ENCODE peak calls at places on chromosomes 7 and 10, in six cellular contexts. X is GM23248, M is DND-41, F is fibroblast of lung, A is MM.1S, U is mammary epithelial cell. K is an unnamed sample.

GRCh38 chr10:69242037-69242843 is 22.1 kb downstream of the HKDC1 start:
- DNase-seq in X (no peak), M (no peak), F (no peak), A (no peak), U (no peak), K (peak)

GRCh38 chr10:128522551-128523289 is 396.5 kb upstream of the MKI67 start:
- DNase-seq in X (no peak), M (no peak), F (no peak), A (no peak), U (no peak), K (no peak)

GRCh38 chr7:116259156-116259555 is 48.8 kb downstream of the TES start:
- DNase-seq in X (no peak), M (no peak), F (no peak), A (no peak), U (no peak), K (peak)

GRCh38 chr7:24858108-24858977 is 101.1 kb upstream of the GSDME start:
- DNase-seq in X (no peak), M (no peak), F (no peak), A (no peak), U (no peak), K (no peak)

GRCh38 chr10:19845963-19846362 is 29.7 kb downstream of the PLXDC2 start:
- DNase-seq in X (peak), M (no peak), F (no peak), A (no peak), U (peak), K (peak)

GRCh38 chr7:16071246-16071857 is 350.0 kb downstream of the CRPPA start:
- DNase-seq in X (peak), M (peak), F (peak), A (peak), U (peak), K (peak)

GRCh38 chr7:24917510-24918239 is 62.3 kb downstream of the OSBPL3 start:
- DNase-seq in X (peak), M (no peak), F (peak), A (peak), U (peak), K (peak)

GRCh38 chr10:103186128-103186527 is 6.9 kb downstream of the NT5C2 start:
- DNase-seq in X (no peak), M (no peak), F (peak), A (no peak), U (no peak), K (no peak)

GRCh38 chr7:148348466-148348865 is 242.1 kb upstream of the C7orf33 start:
- DNase-seq in X (no peak), M (no peak), F (no peak), A (no peak), U (no peak), K (no peak)

GRCh38 chr7:51261950-51262795 is 54.4 kb downstream of the COBL start:
- DNase-seq in X (no peak), M (no peak), F (no peak), A (no peak), U (no peak), K (no peak)

GRCh38 chr7:2864999-2865670 is 21.0 kb upstream of the GNA12 start:
- DNase-seq in X (peak), M (peak), F (peak), A (peak), U (peak), K (peak)

GRCh38 chr10:57696641-57697040 is 571.1 kb downstream of the IPMK start:
- DNase-seq in X (peak), M (no peak), F (peak), A (no peak), U (peak), K (peak)

GRCh38 chr7:27099224-27099838 is 3.2 kb downstream of the HOXA2 start:
- DNase-seq in X (no peak), M (no peak), F (peak), A (no peak), U (peak), K (peak)

GRCh38 chr7:135900186-135900585 is 77.0 kb downstream of the MTPN start:
- DNase-seq in X (no peak), M (no peak), F (peak), A (no peak), U (no peak), K (no peak)

GRCh38 chr10:129039406-129040345 is 427.4 kb upstream of the MGMT start:
- DNase-seq in X (no peak), M (no peak), F (no peak), A (no peak), U (no peak), K (no peak)

GRCh38 chr10:37733822-37734221 is 123.6 kb downstream of the ZNF248 start:
- DNase-seq in X (no peak), M (no peak), F (no peak), A (no peak), U (no peak), K (no peak)

GRCh38 chr10:21398549-21399345 is 126.7 kb downstream of the SKIDA1 start:
- DNase-seq in X (peak), M (no peak), F (peak), A (no peak), U (peak), K (peak)

GRCh38 chr7:34211003-34211402 is 305.7 kb downstream of the BMPER start:
- DNase-seq in X (no peak), M (no peak), F (no peak), A (no peak), U (no peak), K (no peak)

GRCh38 chr10:52486840-52487611 is 172.9 kb downstream of the DKK1 start:
- DNase-seq in X (peak), M (no peak), F (peak), A (peak), U (peak), K (peak)

GRCh38 chr10:95832216-95833037 is 75.3 kb upstream of the CC2D2B start:
- DNase-seq in X (no peak), M (no peak), F (no peak), A (no peak), U (no peak), K (no peak)

GRCh38 chr7:39741942-39742623 is 118.7 kb downstream of the RALA start:
- DNase-seq in X (peak), M (peak), F (peak), A (peak), U (peak), K (peak)

GRCh38 chr7:121755818-121756501 is 117.0 kb upstream of the PTPRZ1 start:
- DNase-seq in X (no peak), M (no peak), F (no peak), A (no peak), U (no peak), K (no peak)

GRCh38 chr7:21200513-21200912 is 227.4 kb upstream of the SP4 start:
- DNase-seq in X (no peak), M (no peak), F (no peak), A (no peak), U (no peak), K (no peak)

GRCh38 chr7:143367972-143368371 is 5.5 kb upstream of the FAM131B start:
- DNase-seq in X (peak), M (no peak), F (no peak), A (no peak), U (peak), K (no peak)
- TF ChIP-seq EZH2 in X (no peak), M (no peak), F (no peak), A (no peak), U (no peak), K (no peak)

GRCh38 chr10:44306147-44306710 is 78.7 kb downstream of the CXCL12 start:
- DNase-seq in X (peak), M (no peak), F (peak), A (no peak), U (no peak), K (peak)
- H2AFZ ChIP-seq in X (no peak), M (no peak), F (no peak), A (no peak), U (no peak), K (no peak)

GRCh38 chr10:97883092-97883485 is 33.4 kb downstream of the GOLGA7B start:
- DNase-seq in X (no peak), M (no peak), F (no peak), A (no peak), U (no peak), K (no peak)
- H3K9ac ChIP-seq in X (no peak), M (no peak), F (no peak), A (no peak), U (no peak), K (peak)

GRCh38 chr10:97200616-97201015 is 14.9 kb upstream of the SLIT1 start:
- DNase-seq in X (no peak), M (peak), F (no peak), A (no peak), U (no peak), K (no peak)

GRCh38 chr10:97197030-97197500 is 11.3 kb upstream of the SLIT1 start:
- DNase-seq in X (peak), M (no peak), F (no peak), A (no peak), U (no peak), K (no peak)

GRCh38 chr10:97196213-97197029 is 10.7 kb upstream of the SLIT1 start:
- DNase-seq in X (peak), M (peak), F (peak), A (peak), U (peak), K (peak)

GRCh38 chr10:97192952-97193435 is 7.2 kb upstream of the SLIT1 start:
- DNase-seq in X (no peak), M (no peak), F (no peak), A (no peak), U (no peak), K (no peak)

GRCh38 chr10:97195654-97196212 is 10.0 kb upstream of the SLIT1 start:
- DNase-seq in X (no peak), M (peak), F (no peak), A (no peak), U (no peak), K (no peak)
- TF ChIP-seq EZH2 in X (no peak), M (no peak), F (no peak), A (no peak), U (no peak), K (no peak)

GRCh38 chr7:94441138-94441537 is 46.4 kb downstream of the COL1A2 start:
- DNase-seq in X (no peak), M (no peak), F (no peak), A (no peak), U (no peak), K (no peak)
- H2AFZ ChIP-seq in X (no peak), M (no peak), F (no peak), A (no peak), U (no peak), K (no peak)

GRCh38 chr7:130899071-130899451 is 165.1 kb upstream of the KLF14 start:
- DNase-seq in X (no peak), M (no peak), F (no peak), A (no peak), U (no peak), K (no peak)
- H3K9ac ChIP-seq in X (peak), M (no peak), F (no peak), A (no peak), U (no peak), K (peak)

DNA sequence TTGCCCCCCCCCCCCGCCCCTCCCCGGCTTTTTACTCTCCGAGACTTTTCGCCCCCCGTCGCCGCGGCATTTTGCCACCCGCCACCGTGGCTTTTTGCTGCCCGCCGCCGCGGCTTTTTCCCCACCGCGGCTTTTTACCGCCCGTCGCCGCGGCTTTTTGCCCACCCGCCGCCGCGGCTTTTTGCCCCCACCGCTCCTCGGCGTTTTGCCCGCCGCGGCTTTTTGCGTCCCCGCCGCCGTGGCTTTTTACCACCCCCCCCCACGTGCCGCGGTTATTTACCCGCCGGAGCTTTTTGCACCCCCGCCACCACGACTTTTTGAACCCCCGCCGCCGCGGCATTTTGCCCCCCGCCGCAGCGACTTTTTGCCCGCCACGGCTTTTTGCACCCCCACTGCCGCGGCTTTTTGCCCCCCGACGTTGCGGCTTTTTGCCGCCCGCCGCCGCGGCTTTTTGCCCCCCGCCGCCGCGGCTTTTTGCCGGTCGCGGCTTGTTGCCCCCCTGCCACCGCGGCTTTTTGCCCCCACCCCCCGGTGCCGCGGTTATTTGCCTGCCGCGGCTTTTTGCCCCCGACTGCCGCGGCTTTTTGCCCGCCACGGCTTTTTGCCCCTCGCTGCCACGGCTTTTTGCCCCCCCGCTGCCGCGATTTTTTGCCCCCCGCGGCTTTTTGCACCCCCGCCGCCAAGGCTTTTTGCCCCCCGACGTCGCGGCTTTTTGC is 461.1 kb downstream of the ZNF33B start:
- DNase-seq in X (no peak), M (no peak), F (no peak), A (no peak), U (no peak), K (no peak)
- TF ChIP-seq EZH2 in X (no peak), M (no peak), F (no peak), A (no peak), U (no peak), K (peak)

GRCh38 chr10:101566333-101567164 is 21.5 kb downstream of the POLL start:
- DNase-seq in X (peak), M (no peak), F (no peak), A (no peak), U (no peak), K (peak)
- H2AFZ ChIP-seq in X (peak), M (no peak), F (peak), A (no peak), U (peak), K (peak)

GRCh38 chr7:44576228-44576627 is 2.5 kb upstream of the DDX56 start:
- DNase-seq in X (no peak), M (no peak), F (no peak), A (no peak), U (no peak), K (no peak)
- H3K9ac ChIP-seq in X (no peak), M (no peak), F (no peak), A (no peak), U (no peak), K (no peak)

GRCh38 chr7:101169838-101170531 is 4.6 kb upstream of the VGF start:
- DNase-seq in X (peak), M (peak), F (peak), A (peak), U (peak), K (no peak)
- TF ChIP-seq EZH2 in X (peak), M (no peak), F (no peak), A (no peak), U (peak), K (peak)